ENCODE peak calls at places on chromosomes 5 and 9, in nine cellular contexts. One of them, this sample, is unnamed.

GRCh38 chr5:42985129-42986037 is 54.7 kb downstream of the ANXA2R start:
- ATAC-seq in thoracic aorta: no peak
- ATAC-seq in right cardiac atrium: no peak
- ATAC-seq in gastrocnemius medialis: no peak
- ATAC-seq in pancreas: no peak
- ATAC-seq in stimulated activated naive CD8-positive, alpha-beta T cell treated with anti-CD3 and anti-CD28 coated beads, Interleukin-15, Interleukin-2, amounts not matched to agents 100 U/mL and 50 U/mL, for 24 hours: no peak
- ATAC-seq in naive thymus-derived CD4-positive, alpha-beta T cell: no peak
- ATAC-seq in upper lobe of right lung: no peak
- ATAC-seq in gastroesophageal sphincter: no peak
- ATAC-seq in this sample: no peak

GRCh38 chr5:40734986-40735385 is 20.8 kb downstream of the TTC33 start:
- ATAC-seq in thoracic aorta: no peak
- ATAC-seq in right cardiac atrium: peak; percentile 50
- ATAC-seq in gastrocnemius medialis: no peak
- ATAC-seq in pancreas: peak; percentile 9
- ATAC-seq in stimulated activated naive CD8-positive, alpha-beta T cell treated with anti-CD3 and anti-CD28 coated beads, Interleukin-15, Interleukin-2, amounts not matched to agents 100 U/mL and 50 U/mL, for 24 hours: no peak
- ATAC-seq in naive thymus-derived CD4-positive, alpha-beta T cell: no peak
- ATAC-seq in upper lobe of right lung: no peak
- ATAC-seq in gastroesophageal sphincter: no peak
- ATAC-seq in this sample: no peak

GRCh38 chr5:172380992-172381643 is 73.2 kb downstream of the SH3PXD2B start:
- ATAC-seq in thoracic aorta: no peak
- ATAC-seq in right cardiac atrium: peak; percentile 40
- ATAC-seq in gastrocnemius medialis: no peak
- ATAC-seq in pancreas: no peak
- ATAC-seq in stimulated activated naive CD8-positive, alpha-beta T cell treated with anti-CD3 and anti-CD28 coated beads, Interleukin-15, Interleukin-2, amounts not matched to agents 100 U/mL and 50 U/mL, for 24 hours: no peak
- ATAC-seq in naive thymus-derived CD4-positive, alpha-beta T cell: no peak
- ATAC-seq in upper lobe of right lung: no peak
- ATAC-seq in gastroesophageal sphincter: peak; percentile 62
- ATAC-seq in this sample: no peak

GRCh38 chr5:7886849-7887460 is 18.0 kb downstream of the MTRR start:
- ATAC-seq in thoracic aorta: peak; percentile 34
- ATAC-seq in right cardiac atrium: no peak
- ATAC-seq in gastrocnemius medialis: no peak
- ATAC-seq in pancreas: peak; percentile 80
- ATAC-seq in stimulated activated naive CD8-positive, alpha-beta T cell treated with anti-CD3 and anti-CD28 coated beads, Interleukin-15, Interleukin-2, amounts not matched to agents 100 U/mL and 50 U/mL, for 24 hours: no peak
- ATAC-seq in naive thymus-derived CD4-positive, alpha-beta T cell: no peak
- ATAC-seq in upper lobe of right lung: no peak
- ATAC-seq in gastroesophageal sphincter: no peak
- ATAC-seq in this sample: no peak

GRCh38 chr5:122164070-122164435 is 34.7 kb downstream of the ZNF474 start:
- ATAC-seq in thoracic aorta: no peak
- ATAC-seq in right cardiac atrium: no peak
- ATAC-seq in gastrocnemius medialis: no peak
- ATAC-seq in pancreas: no peak
- ATAC-seq in stimulated activated naive CD8-positive, alpha-beta T cell treated with anti-CD3 and anti-CD28 coated beads, Interleukin-15, Interleukin-2, amounts not matched to agents 100 U/mL and 50 U/mL, for 24 hours: no peak
- ATAC-seq in naive thymus-derived CD4-positive, alpha-beta T cell: no peak
- ATAC-seq in upper lobe of right lung: no peak
- ATAC-seq in gastroesophageal sphincter: no peak
- ATAC-seq in this sample: no peak

GRCh38 chr9:71774917-71775316 is 6.6 kb upstream of the CEMIP2 start:
- ATAC-seq in thoracic aorta: no peak
- ATAC-seq in right cardiac atrium: no peak
- ATAC-seq in gastrocnemius medialis: no peak
- ATAC-seq in pancreas: no peak
- ATAC-seq in stimulated activated naive CD8-positive, alpha-beta T cell treated with anti-CD3 and anti-CD28 coated beads, Interleukin-15, Interleukin-2, amounts not matched to agents 100 U/mL and 50 U/mL, for 24 hours: peak; percentile 72
- ATAC-seq in naive thymus-derived CD4-positive, alpha-beta T cell: peak; percentile 48
- ATAC-seq in upper lobe of right lung: no peak
- ATAC-seq in gastroesophageal sphincter: no peak
- ATAC-seq in this sample: peak; percentile 69

GRCh38 chr9:87381050-87381711 is 116.5 kb upstream of the DAPK1 start:
- ATAC-seq in thoracic aorta: no peak
- ATAC-seq in right cardiac atrium: no peak
- ATAC-seq in gastrocnemius medialis: no peak
- ATAC-seq in pancreas: peak; percentile 76
- ATAC-seq in stimulated activated naive CD8-positive, alpha-beta T cell treated with anti-CD3 and anti-CD28 coated beads, Interleukin-15, Interleukin-2, amounts not matched to agents 100 U/mL and 50 U/mL, for 24 hours: no peak
- ATAC-seq in naive thymus-derived CD4-positive, alpha-beta T cell: no peak
- ATAC-seq in upper lobe of right lung: peak; percentile 48
- ATAC-seq in gastroesophageal sphincter: peak; percentile 80
- ATAC-seq in this sample: no peak

GRCh38 chr5:176402684-176403083 is 13.7 kb downstream of the CLTB start:
- ATAC-seq in thoracic aorta: no peak
- ATAC-seq in right cardiac atrium: peak; percentile 55
- ATAC-seq in gastrocnemius medialis: no peak
- ATAC-seq in pancreas: no peak
- ATAC-seq in stimulated activated naive CD8-positive, alpha-beta T cell treated with anti-CD3 and anti-CD28 coated beads, Interleukin-15, Interleukin-2, amounts not matched to agents 100 U/mL and 50 U/mL, for 24 hours: no peak
- ATAC-seq in naive thymus-derived CD4-positive, alpha-beta T cell: no peak
- ATAC-seq in upper lobe of right lung: no peak
- ATAC-seq in gastroesophageal sphincter: no peak
- ATAC-seq in this sample: no peak

GRCh38 chr5:68389618-68390017 is 174.1 kb downstream of the PIK3R1 start:
- ATAC-seq in thoracic aorta: no peak
- ATAC-seq in right cardiac atrium: no peak
- ATAC-seq in gastrocnemius medialis: no peak
- ATAC-seq in pancreas: no peak
- ATAC-seq in stimulated activated naive CD8-positive, alpha-beta T cell treated with anti-CD3 and anti-CD28 coated beads, Interleukin-15, Interleukin-2, amounts not matched to agents 100 U/mL and 50 U/mL, for 24 hours: no peak
- ATAC-seq in naive thymus-derived CD4-positive, alpha-beta T cell: no peak
- ATAC-seq in upper lobe of right lung: no peak
- ATAC-seq in gastroesophageal sphincter: no peak
- ATAC-seq in this sample: no peak

GRCh38 chr9:127567898-127568617 is 44.0 kb upstream of the STXBP1 start:
- ATAC-seq in thoracic aorta: no peak
- ATAC-seq in right cardiac atrium: peak; percentile 27
- ATAC-seq in gastrocnemius medialis: peak; percentile 23
- ATAC-seq in pancreas: peak; percentile 39
- ATAC-seq in stimulated activated naive CD8-positive, alpha-beta T cell treated with anti-CD3 and anti-CD28 coated beads, Interleukin-15, Interleukin-2, amounts not matched to agents 100 U/mL and 50 U/mL, for 24 hours: no peak
- ATAC-seq in naive thymus-derived CD4-positive, alpha-beta T cell: no peak
- ATAC-seq in upper lobe of right lung: no peak
- ATAC-seq in gastroesophageal sphincter: no peak
- ATAC-seq in this sample: no peak

GRCh38 chr5:115514220-115514619 is 30.4 kb downstream of the FEM1C start:
- ATAC-seq in thoracic aorta: no peak
- ATAC-seq in right cardiac atrium: no peak
- ATAC-seq in gastrocnemius medialis: no peak
- ATAC-seq in pancreas: no peak
- ATAC-seq in stimulated activated naive CD8-positive, alpha-beta T cell treated with anti-CD3 and anti-CD28 coated beads, Interleukin-15, Interleukin-2, amounts not matched to agents 100 U/mL and 50 U/mL, for 24 hours: no peak
- ATAC-seq in naive thymus-derived CD4-positive, alpha-beta T cell: no peak
- ATAC-seq in upper lobe of right lung: no peak
- ATAC-seq in gastroesophageal sphincter: no peak
- ATAC-seq in this sample: no peak

GRCh38 chr5:55276771-55277170 is 30.7 kb downstream of the DHX29 start:
- ATAC-seq in thoracic aorta: no peak
- ATAC-seq in right cardiac atrium: no peak
- ATAC-seq in gastrocnemius medialis: peak; percentile 93
- ATAC-seq in pancreas: no peak
- ATAC-seq in stimulated activated naive CD8-positive, alpha-beta T cell treated with anti-CD3 and anti-CD28 coated beads, Interleukin-15, Interleukin-2, amounts not matched to agents 100 U/mL and 50 U/mL, for 24 hours: no peak
- ATAC-seq in naive thymus-derived CD4-positive, alpha-beta T cell: no peak
- ATAC-seq in upper lobe of right lung: no peak
- ATAC-seq in gastroesophageal sphincter: no peak
- ATAC-seq in this sample: no peak

GRCh38 chr5:34042302-34042701 is 711 bp downstream of the C1QTNF3 start:
- ATAC-seq in thoracic aorta: no peak
- ATAC-seq in right cardiac atrium: peak; percentile 91
- ATAC-seq in gastrocnemius medialis: no peak
- ATAC-seq in pancreas: no peak
- ATAC-seq in stimulated activated naive CD8-positive, alpha-beta T cell treated with anti-CD3 and anti-CD28 coated beads, Interleukin-15, Interleukin-2, amounts not matched to agents 100 U/mL and 50 U/mL, for 24 hours: no peak
- ATAC-seq in naive thymus-derived CD4-positive, alpha-beta T cell: no peak
- ATAC-seq in upper lobe of right lung: peak; percentile 62
- ATAC-seq in gastroesophageal sphincter: peak; percentile 37
- ATAC-seq in this sample: no peak

GRCh38 chr5:76855961-76856360 is 6.1 kb downstream of the S100Z start:
- ATAC-seq in thoracic aorta: no peak
- ATAC-seq in right cardiac atrium: peak; percentile 40
- ATAC-seq in gastrocnemius medialis: no peak
- ATAC-seq in pancreas: no peak
- ATAC-seq in stimulated activated naive CD8-positive, alpha-beta T cell treated with anti-CD3 and anti-CD28 coated beads, Interleukin-15, Interleukin-2, amounts not matched to agents 100 U/mL and 50 U/mL, for 24 hours: peak; percentile 55
- ATAC-seq in naive thymus-derived CD4-positive, alpha-beta T cell: peak; percentile 88
- ATAC-seq in upper lobe of right lung: peak; percentile 90
- ATAC-seq in gastroesophageal sphincter: no peak
- ATAC-seq in this sample: peak; percentile 88

GRCh38 chr5:178831049-178831448 is 28.7 kb upstream of the ZNF354B start:
- ATAC-seq in thoracic aorta: no peak
- ATAC-seq in right cardiac atrium: no peak
- ATAC-seq in gastrocnemius medialis: no peak
- ATAC-seq in pancreas: no peak
- ATAC-seq in stimulated activated naive CD8-positive, alpha-beta T cell treated with anti-CD3 and anti-CD28 coated beads, Interleukin-15, Interleukin-2, amounts not matched to agents 100 U/mL and 50 U/mL, for 24 hours: no peak
- ATAC-seq in naive thymus-derived CD4-positive, alpha-beta T cell: no peak
- ATAC-seq in upper lobe of right lung: no peak
- ATAC-seq in gastroesophageal sphincter: no peak
- ATAC-seq in this sample: no peak

GRCh38 chr9:136566899-136567298 is 21.1 kb upstream of the NOTCH1 start:
- ATAC-seq in thoracic aorta: no peak
- ATAC-seq in right cardiac atrium: peak; percentile 30
- ATAC-seq in gastrocnemius medialis: peak; percentile 38
- ATAC-seq in pancreas: no peak
- ATAC-seq in stimulated activated naive CD8-positive, alpha-beta T cell treated with anti-CD3 and anti-CD28 coated beads, Interleukin-15, Interleukin-2, amounts not matched to agents 100 U/mL and 50 U/mL, for 24 hours: no peak
- ATAC-seq in naive thymus-derived CD4-positive, alpha-beta T cell: no peak
- ATAC-seq in upper lobe of right lung: no peak
- ATAC-seq in gastroesophageal sphincter: no peak
- ATAC-seq in this sample: no peak

GRCh38 chr5:54539001-54539400 is 21.4 kb downstream of the SNX18 start:
- ATAC-seq in thoracic aorta: no peak
- ATAC-seq in right cardiac atrium: no peak
- ATAC-seq in gastrocnemius medialis: no peak
- ATAC-seq in pancreas: no peak
- ATAC-seq in stimulated activated naive CD8-positive, alpha-beta T cell treated with anti-CD3 and anti-CD28 coated beads, Interleukin-15, Interleukin-2, amounts not matched to agents 100 U/mL and 50 U/mL, for 24 hours: no peak
- ATAC-seq in naive thymus-derived CD4-positive, alpha-beta T cell: no peak
- ATAC-seq in upper lobe of right lung: no peak
- ATAC-seq in gastroesophageal sphincter: no peak
- ATAC-seq in this sample: no peak

GRCh38 chr9:23447944-23448343 is 378.1 kb downstream of the ELAVL2 start:
- ATAC-seq in thoracic aorta: no peak
- ATAC-seq in right cardiac atrium: no peak
- ATAC-seq in gastrocnemius medialis: no peak
- ATAC-seq in pancreas: no peak
- ATAC-seq in stimulated activated naive CD8-positive, alpha-beta T cell treated with anti-CD3 and anti-CD28 coated beads, Interleukin-15, Interleukin-2, amounts not matched to agents 100 U/mL and 50 U/mL, for 24 hours: no peak
- ATAC-seq in naive thymus-derived CD4-positive, alpha-beta T cell: no peak
- ATAC-seq in upper lobe of right lung: no peak
- ATAC-seq in gastroesophageal sphincter: no peak
- ATAC-seq in this sample: no peak

GRCh38 chr9:107983191-107983603 is 493.6 kb upstream of the KLF4 start:
- ATAC-seq in thoracic aorta: no peak
- ATAC-seq in right cardiac atrium: peak; percentile 98
- ATAC-seq in gastrocnemius medialis: no peak
- ATAC-seq in pancreas: no peak
- ATAC-seq in stimulated activated naive CD8-positive, alpha-beta T cell treated with anti-CD3 and anti-CD28 coated beads, Interleukin-15, Interleukin-2, amounts not matched to agents 100 U/mL and 50 U/mL, for 24 hours: no peak
- ATAC-seq in naive thymus-derived CD4-positive, alpha-beta T cell: peak; percentile 26
- ATAC-seq in upper lobe of right lung: peak; percentile 74
- ATAC-seq in gastroesophageal sphincter: peak; percentile 82
- ATAC-seq in this sample: no peak

GRCh38 chr5:122984425-122984824 is 52.1 kb downstream of the PPIC start:
- ATAC-seq in thoracic aorta: no peak
- ATAC-seq in right cardiac atrium: no peak
- ATAC-seq in gastrocnemius medialis: no peak
- ATAC-seq in pancreas: no peak
- ATAC-seq in stimulated activated naive CD8-positive, alpha-beta T cell treated with anti-CD3 and anti-CD28 coated beads, Interleukin-15, Interleukin-2, amounts not matched to agents 100 U/mL and 50 U/mL, for 24 hours: no peak
- ATAC-seq in naive thymus-derived CD4-positive, alpha-beta T cell: no peak
- ATAC-seq in upper lobe of right lung: no peak
- ATAC-seq in gastroesophageal sphincter: no peak
- ATAC-seq in this sample: no peak

GRCh38 chr9:128233817-128234406 is 30.7 kb downstream of the DNM1 start:
- ATAC-seq in thoracic aorta: no peak
- ATAC-seq in right cardiac atrium: peak; percentile 18
- ATAC-seq in gastrocnemius medialis: no peak
- ATAC-seq in pancreas: no peak
- ATAC-seq in stimulated activated naive CD8-positive, alpha-beta T cell treated with anti-CD3 and anti-CD28 coated beads, Interleukin-15, Interleukin-2, amounts not matched to agents 100 U/mL and 50 U/mL, for 24 hours: no peak
- ATAC-seq in naive thymus-derived CD4-positive, alpha-beta T cell: no peak
- ATAC-seq in upper lobe of right lung: peak; percentile 24
- ATAC-seq in gastroesophageal sphincter: no peak
- ATAC-seq in this sample: no peak

GRCh38 chr9:16265671-16266070 is 604.8 kb downstream of the BNC2 start:
- ATAC-seq in thoracic aorta: no peak
- ATAC-seq in right cardiac atrium: no peak
- ATAC-seq in gastrocnemius medialis: no peak
- ATAC-seq in pancreas: no peak
- ATAC-seq in stimulated activated naive CD8-positive, alpha-beta T cell treated with anti-CD3 and anti-CD28 coated beads, Interleukin-15, Interleukin-2, amounts not matched to agents 100 U/mL and 50 U/mL, for 24 hours: no peak
- ATAC-seq in naive thymus-derived CD4-positive, alpha-beta T cell: no peak
- ATAC-seq in upper lobe of right lung: no peak
- ATAC-seq in gastroesophageal sphincter: no peak
- ATAC-seq in this sample: no peak

GRCh38 chr9:4866239-4866969 is 73.7 kb downstream of the RCL1 start:
- ATAC-seq in thoracic aorta: no peak
- ATAC-seq in right cardiac atrium: no peak
- ATAC-seq in gastrocnemius medialis: peak; percentile 85
- ATAC-seq in pancreas: no peak
- ATAC-seq in stimulated activated naive CD8-positive, alpha-beta T cell treated with anti-CD3 and anti-CD28 coated beads, Interleukin-15, Interleukin-2, amounts not matched to agents 100 U/mL and 50 U/mL, for 24 hours: peak; percentile 88
- ATAC-seq in naive thymus-derived CD4-positive, alpha-beta T cell: no peak
- ATAC-seq in upper lobe of right lung: no peak
- ATAC-seq in gastroesophageal sphincter: no peak
- ATAC-seq in this sample: peak; percentile 83